ENCODE peak calls at places on chromosome 1, in ten cellular contexts. V, F, R, I, A, L, N, J, C and E are unnamed samples.

GRCh38 chr1:192974701-192975100 is 84.5 kb downstream of the UCHL5 start:
- DNase-seq in I (no peak), A (no peak), R (no peak), F (peak; percentile 39), C (peak; percentile 45), L (peak; percentile 48), J (peak; percentile 81), V (no peak), N (no peak), E (peak; percentile 52)

GRCh38 chr1:99662581-99663208 is 16.8 kb downstream of the PALMD start:
- DNase-seq in A (no peak), C (no peak), V (no peak), N (peak; percentile 37), J (no peak), F (no peak), I (no peak), L (peak; percentile 81), R (no peak), E (no peak)

GRCh38 chr1:108199231-108199657 is 899 bp downstream of the SLC25A24 start:
- DNase-seq in J (peak; percentile 16), R (peak; percentile 24), C (peak; percentile 50), V (peak; percentile 24), L (peak; percentile 41), A (no peak), N (peak; percentile 51), I (peak; percentile 79), F (peak; percentile 29), E (no peak)

GRCh38 chr1:173580081-173580480 is 22.8 kb downstream of the SLC9C2 start:
- DNase-seq in V (no peak), I (no peak), C (no peak), R (no peak), A (no peak), L (no peak), J (no peak), N (no peak), F (no peak), E (no peak)

GRCh38 chr1:10107985-10108663 is 75.4 kb downstream of the UBE4B start:
- DNase-seq in V (no peak), I (no peak), A (no peak), J (peak; percentile 91), R (peak; percentile 62), C (peak; percentile 98), N (peak; percentile 51), F (peak; percentile 98), L (peak; percentile 88), E (no peak)

GRCh38 chr1:73998348-73998959 is 199.5 kb downstream of the LRRIQ3 start:
- DNase-seq in I (peak; percentile 67), V (no peak), F (peak; percentile 37), A (peak; percentile 72), N (peak; percentile 68), C (peak; percentile 37), J (peak; percentile 8), L (peak; percentile 28), R (no peak), E (no peak)

GRCh38 chr1:53541761-53542550 is 82.8 kb downstream of the DMRTB1 start:
- DNase-seq in N (no peak), J (peak; percentile 13), F (peak; percentile 88), C (peak; percentile 91), I (peak; percentile 80), L (no peak), V (peak; percentile 60), R (peak; percentile 68), A (peak; percentile 13), E (no peak)

GRCh38 chr1:116825735-116826438 is 71.7 kb downstream of the CD2 start:
- DNase-seq in F (no peak), I (no peak), R (no peak), N (peak; percentile 54), C (no peak), A (no peak), L (no peak), J (no peak), V (peak; percentile 57), E (no peak)

GRCh38 chr1:91583326-91583755 is 82.7 kb downstream of the CDC7 start:
- DNase-seq in L (peak; percentile 21), F (peak; percentile 90), C (peak; percentile 89), N (no peak), A (no peak), R (no peak), I (no peak), J (no peak), V (no peak), E (peak; percentile 69)

GRCh38 chr1:211885746-211886522 is 55.4 kb upstream of the LPGAT1 start:
- DNase-seq in N (no peak), J (no peak), L (no peak), F (no peak), I (peak; percentile 3), C (no peak), A (no peak), R (no peak), V (no peak), E (no peak)

GRCh38 chr1:181106479-181106878 is 18.0 kb downstream of the IER5 start:
- DNase-seq in F (no peak), N (no peak), L (no peak), I (no peak), V (no peak), C (no peak), A (no peak), J (no peak), R (no peak), E (no peak)
- H3K4me1 ChIP-seq in F (peaks cover 29% of the 10 kb centered on the region), N (peaks cover 48% of the 10 kb centered on the region), L (peaks cover 57% of the 10 kb centered on the region), I (peaks cover 69% of the 10 kb centered on the region), V (peaks cover 54% of the 10 kb centered on the region), C (peaks cover 33% of the 10 kb centered on the region), A (peaks cover 18% of the 10 kb centered on the region), J (peaks cover 74% of the 10 kb centered on the region), R (peaks cover 70% of the 10 kb centered on the region), E (peaks cover 46% of the 10 kb centered on the region)

GRCh38 chr1:3066826-3067225 is 2.2 kb upstream of the PRDM16 start:
- DNase-seq in N (no peak), R (no peak), F (no peak), C (no peak), L (no peak), I (no peak), V (no peak), J (no peak), A (no peak), E (no peak)

GRCh38 chr1:3067301-3067670 is 1.7 kb upstream of the PRDM16 start:
- DNase-seq in N (no peak), A (no peak), C (no peak), F (no peak), J (no peak), V (no peak), I (peak; percentile 44), L (no peak), R (no peak), E (no peak)

GRCh38 chr1:3068400-3069361 is at the start of gene PRDM16:
- DNase-seq in V (no peak), L (peak; percentile 11), A (no peak), C (peak; percentile 69), F (peak; percentile 56), R (no peak), J (peak; percentile 50), I (peak; percentile 78), N (peak; percentile 57), E (no peak)

GRCh38 chr1:3066250-3066711 is 2.7 kb upstream of the PRDM16 start:
- DNase-seq in N (no peak), V (no peak), J (no peak), A (no peak), I (peak; percentile 62), R (peak; percentile 30), C (no peak), L (no peak), F (no peak), E (no peak)

DNA sequence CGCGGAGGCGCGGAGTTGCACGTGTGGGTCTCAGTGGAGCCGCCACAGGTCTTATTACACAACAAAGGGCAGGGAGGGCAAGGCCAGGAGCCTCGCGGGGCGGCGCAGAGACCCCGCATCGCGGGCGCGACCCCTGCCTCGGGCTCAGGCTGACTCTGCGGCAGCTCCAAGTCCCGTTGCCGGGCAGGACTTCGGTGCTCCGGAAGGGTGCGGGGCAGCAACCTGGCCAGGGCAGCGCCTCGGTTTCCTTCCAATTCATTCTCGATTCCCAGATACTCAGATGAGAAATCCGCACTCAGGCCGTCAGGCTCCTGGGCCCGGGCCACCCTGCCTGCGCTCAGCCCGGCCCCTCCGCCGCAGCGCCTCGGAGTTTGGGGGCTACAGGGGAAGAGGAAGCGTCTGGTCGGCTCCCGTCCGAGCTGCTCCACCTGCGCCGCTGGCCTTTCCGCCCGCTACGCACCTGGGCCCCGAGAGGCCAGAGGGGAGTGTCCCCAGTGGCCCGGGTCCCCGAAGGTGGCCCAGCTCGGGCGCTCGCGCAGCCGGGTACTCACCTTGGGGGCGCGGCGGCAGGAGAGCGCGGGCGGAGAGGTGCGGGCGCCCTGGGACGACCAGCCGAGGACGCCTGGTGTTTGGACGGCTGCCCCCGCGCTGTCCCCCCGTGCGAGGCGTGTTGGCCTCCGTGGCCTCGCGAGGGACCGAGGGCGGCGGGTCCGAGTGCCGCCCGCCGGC is 1.2 kb upstream of the PRDM16 start:
- DNase-seq in C (no peak), F (no peak), R (no peak), J (no peak), L (no peak), N (no peak), I (peak; percentile 53), A (no peak), V (no peak), E (no peak)
- TF ChIP-seq EZH2 in C (peak; percentile 83), F (peak; percentile 50), R (no peak), J (no peak), L (no peak), N (peak; percentile 45), I (peak; percentile 95), A (no peak), V (no peak), E (peak; percentile 94)

DNA sequence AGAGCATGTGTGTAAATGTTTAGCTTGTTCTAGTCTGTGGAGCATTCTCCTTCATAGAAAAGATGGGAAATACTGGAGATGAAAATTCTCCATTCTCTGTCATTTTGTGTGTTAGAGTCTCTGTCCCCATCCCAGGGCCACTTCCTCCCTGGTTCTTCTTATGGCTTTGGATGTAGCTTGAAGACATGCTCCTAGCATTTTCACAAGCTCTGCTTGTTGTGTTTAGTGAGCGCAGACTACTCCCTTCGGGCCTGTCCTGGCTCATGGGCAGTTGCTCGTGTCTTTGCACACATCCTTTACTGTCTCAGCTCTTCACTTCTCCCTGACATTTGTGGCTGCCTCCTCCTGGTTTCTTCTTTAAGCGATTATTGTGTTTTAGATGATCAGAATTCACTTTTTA is 30.4 kb downstream of the MAPKAPK2 start:
- DNase-seq in C (no peak), I (no peak), A (no peak), L (no peak), J (no peak), F (no peak), N (no peak), R (no peak), V (no peak), E (no peak)
- H3K4me1 ChIP-seq in C (peaks cover 24% of the 10 kb centered on the region), I (no peaks in the 10 kb centered on the region), A (peaks cover 57% of the 10 kb centered on the region), L (peaks cover 10% of the 10 kb centered on the region), J (peaks cover 16% of the 10 kb centered on the region), F (peaks cover 18% of the 10 kb centered on the region), N (no peaks in the 10 kb centered on the region), R (peaks cover 68% of the 10 kb centered on the region), V (peaks cover 59% of the 10 kb centered on the region), E (peaks cover 17% of the 10 kb centered on the region)

GRCh38 chr1:155210304-155210703 is 1.8 kb downstream of the MTX1 start:
- DNase-seq in C (no peak), I (no peak), N (no peak), R (no peak), F (no peak), L (no peak), A (no peak), V (no peak), J (no peak), E (no peak)
- TF ChIP-seq EZH2 in C (no peak), I (no peak), N (no peak), R (no peak), F (no peak), L (no peak), A (no peak), V (no peak), J (no peak), E (no peak)

GRCh38 chr1:27476222-27476621 is 13.7 kb downstream of the WASF2 start:
- DNase-seq in V (no peak), R (no peak), F (no peak), I (no peak), C (no peak), J (no peak), L (no peak), A (no peak), N (peak; percentile 31), E (no peak)
- H3K4me1 ChIP-seq in V (peaks cover 4% of the 10 kb centered on the region), R (no peaks in the 10 kb centered on the region), F (no peaks in the 10 kb centered on the region), I (peaks cover 26% of the 10 kb centered on the region), C (no peaks in the 10 kb centered on the region), J (no peaks in the 10 kb centered on the region), L (no peaks in the 10 kb centered on the region), A (no peaks in the 10 kb centered on the region), N (peaks cover 4% of the 10 kb centered on the region), E (peaks cover under 1% of the 10 kb centered on the region)